ENCODE peak calls at places on chromosomes 7 and 10, in six cellular contexts. N is renal cortical epithelial cell, P is KBM-7, K is transverse colon, I is spleen, X is posterior cingulate gyrus. S is an unnamed sample.
A peak's percentile ranks its signal among the peaks of the same experiment; 100 is the strongest.

GRCh38 chr10:86160890-86161585 is 205.6 kb downstream of the GRID1 start:
- DNase-seq in N (peak; percentile 39), P (no peak), K (no peak), I (peak; percentile 43), X (no peak), S (no peak)

GRCh38 chr10:35614312-35614711 is 9.2 kb downstream of the GJD4 start:
- DNase-seq in N (no peak), P (no peak), K (no peak), I (no peak), X (no peak), S (no peak)

GRCh38 chr10:6461961-6462360 is 118.1 kb downstream of the PRKCQ start:
- DNase-seq in N (peak; percentile 94), P (no peak), K (no peak), I (no peak), X (no peak), S (no peak)

GRCh38 chr10:45580371-45580770 is 92.2 kb downstream of the ZFAND4 start:
- DNase-seq in N (no peak), P (no peak), K (no peak), I (no peak), X (no peak), S (no peak)

GRCh38 chr10:113438660-113439059 is 114.2 kb upstream of the HABP2 start:
- DNase-seq in N (peak; percentile 18), P (no peak), K (no peak), I (no peak), X (no peak), S (no peak)

GRCh38 chr7:41054960-41055700 is 647.8 kb downstream of the INHBA start:
- DNase-seq in N (no peak), P (no peak), K (no peak), I (no peak), X (no peak), S (no peak)

GRCh38 chr7:112192236-112193154 is 13.7 kb downstream of the DOCK4 start:
- DNase-seq in N (peak; percentile 59), P (no peak), K (no peak), I (no peak), X (no peak), S (no peak)

GRCh38 chr7:44368885-44369284 is 43.5 kb upstream of the CAMK2B start:
- DNase-seq in N (no peak), P (no peak), K (no peak), I (no peak), X (no peak), S (no peak)

GRCh38 chr10:60413306-60414012 is 23.8 kb upstream of the ANK3 start:
- DNase-seq in N (peak; percentile 35), P (no peak), K (no peak), I (no peak), X (no peak), S (no peak)

GRCh38 chr7:16926283-16926682 is 44.5 kb upstream of the AGR3 start:
- DNase-seq in N (peak; percentile 75), P (peak; percentile 72), K (peak; percentile 39), I (no peak), X (no peak), S (no peak)

GRCh38 chr10:10816453-10816852 is 201.2 kb upstream of the CELF2 start:
- DNase-seq in N (no peak), P (no peak), K (no peak), I (no peak), X (no peak), S (no peak)

GRCh38 chr7:50342616-50343114 is 38.1 kb downstream of the IKZF1 start:
- DNase-seq in N (no peak), P (peak; percentile 64), K (peak; percentile 58), I (peak; percentile 90), X (no peak), S (no peak)

GRCh38 chr10:128009357-128009756 is 102.5 kb downstream of the PTPRE start:
- DNase-seq in N (no peak), P (no peak), K (no peak), I (no peak), X (no peak), S (no peak)

GRCh38 chr10:132961-133898 is 2.0 kb upstream of the ZMYND11 start:
- DNase-seq in N (peak; percentile 87), P (no peak), K (no peak), I (no peak), X (no peak), S (no peak)

GRCh38 chr7:125641884-125642283 is 712.3 kb upstream of the POT1 start:
- DNase-seq in N (no peak), P (no peak), K (no peak), I (no peak), X (no peak), S (no peak)

GRCh38 chr7:115101199-115101598 is 179.3 kb downstream of the MDFIC start:
- DNase-seq in N (no peak), P (no peak), K (no peak), I (no peak), X (no peak), S (no peak)

GRCh38 chr10:6144609-6145413 is 56.0 kb downstream of the RBM17 start:
- DNase-seq in N (peak; percentile 35), P (peak; percentile 89), K (peak; percentile 93), I (peak; percentile 99), X (peak; percentile 91), S (peak; percentile 80)

GRCh38 chr10:100889546-100889945 is 23.2 kb upstream of the SLF2 start:
- DNase-seq in N (no peak), P (no peak), K (no peak), I (no peak), X (no peak), S (no peak)

GRCh38 chr10:112515126-112515525 is 68.1 kb downstream of the VTI1A start:
- DNase-seq in N (no peak), P (no peak), K (no peak), I (no peak), X (no peak), S (no peak)

GRCh38 chr7:12674861-12675260 is 12.6 kb upstream of the ARL4A start:
- DNase-seq in N (peak; percentile 63), P (peak; percentile 62), K (peak; percentile 29), I (no peak), X (no peak), S (peak; percentile 15)

GRCh38 chr7:131012477-131013031 is 278.5 kb upstream of the KLF14 start:
- DNase-seq in N (peak; percentile 57), P (peak; percentile 36), K (no peak), I (no peak), X (no peak), S (no peak)

GRCh38 chr7:83072576-83073517 is 89.8 kb downstream of the PCLO start:
- DNase-seq in N (no peak), P (no peak), K (no peak), I (no peak), X (no peak), S (no peak)

GRCh38 chr10:69958232-69958902 is 94.3 kb upstream of the MACROH2A2 start:
- DNase-seq in N (peak; percentile 65), P (peak; percentile 58), K (no peak), I (no peak), X (no peak), S (no peak)

GRCh38 chr7:151410405-151411390 is 860 bp upstream of the WDR86 start:
- DNase-seq in N (no peak), P (peak; percentile 53), K (no peak), I (peak; percentile 77), X (no peak), S (peak; percentile 42)